ENCODE peak calls at places on chromosomes 5 and 9, in five cellular contexts. Z is NT2/D1, C is HepG2, V is H1, G is HEK293T. F is an unnamed sample.
A peak's percentile ranks its signal among the peaks of the same experiment; 100 is the strongest.

GRCh38 chr5:158054388-158055092 is 195.6 kb upstream of the CLINT1 start:
- DNase-seq in V (no peak), G (peak; percentile 47), Z (no peak), C (no peak), F (no peak)

GRCh38 chr5:55634204-55634785 is 77.8 kb downstream of the SLC38A9 start:
- DNase-seq in C (no peak), Z (no peak), G (no peak), V (no peak), F (no peak)

GRCh38 chr5:171776747-171777419 is 8.7 kb upstream of the SMIM23 start:
- DNase-seq in V (no peak), Z (no peak), C (no peak), G (no peak), F (no peak)

GRCh38 chr5:157107508-157107907 is 1.3 kb downstream of the HAVCR2 start:
- DNase-seq in Z (no peak), V (no peak), C (no peak), G (no peak), F (no peak)

GRCh38 chr5:39399135-39400036 is 25.4 kb downstream of the DAB2 start:
- DNase-seq in G (no peak), Z (no peak), V (no peak), C (peak; percentile 30), F (no peak)

GRCh38 chr5:125870271-125870670 is 552.9 kb upstream of the GRAMD2B start:
- DNase-seq in G (no peak), Z (no peak), V (no peak), C (no peak), F (no peak)

GRCh38 chr9:91421987-91422765 is 1.5 kb downstream of the NFIL3 start:
- DNase-seq in C (peak; percentile 40), V (no peak), G (no peak), Z (no peak), F (no peak)

GRCh38 chr5:134113572-134113907 is 941 bp upstream of the TCF7 start:
- DNase-seq in Z (no peak), C (no peak), V (no peak), G (no peak), F (no peak)

GRCh38 chr5:133827830-133828229 is 140.6 kb downstream of the C5orf15 start:
- DNase-seq in G (no peak), C (no peak), V (no peak), Z (no peak), F (no peak)

GRCh38 chr5:146059349-146060220 is 45.8 kb downstream of the PLAC8L1 start:
- DNase-seq in G (no peak), Z (no peak), C (no peak), V (no peak), F (no peak)

GRCh38 chr9:74570879-74571512 is 73.9 kb downstream of the RORB start:
- DNase-seq in G (peak; percentile 31), C (peak; percentile 15), Z (no peak), V (no peak), F (no peak)

GRCh38 chr5:50623666-50624065 is 42.8 kb upstream of the PARP8 start:
- DNase-seq in V (no peak), Z (no peak), G (no peak), C (no peak), F (no peak)

GRCh38 chr5:69369369-69370121 is at the start of the genes AK6, RAD17 and TAF9:
- DNase-seq in G (peak; percentile 84), V (peak; percentile 81), Z (peak; percentile 84), C (peak; percentile 86), F (peak; percentile 76)

GRCh38 chr9:12784461-12785250 is 9.8 kb downstream of the LURAP1L start:
- DNase-seq in V (no peak), Z (no peak), G (peak; percentile 6), C (peak; percentile 96), F (no peak)

GRCh38 chr5:152584103-152584502 is 179.0 kb upstream of the NMUR2 start:
- DNase-seq in C (no peak), V (no peak), G (no peak), Z (no peak), F (no peak)

GRCh38 chr5:56569576-56569975 is 245.8 kb upstream of the MAP3K1 start:
- DNase-seq in V (no peak), C (no peak), G (no peak), Z (no peak), F (no peak)

GRCh38 chr5:103561670-103562069 is 919 bp downstream of the NUDT12 start:
- DNase-seq in C (no peak), Z (no peak), G (no peak), V (no peak), F (no peak)

GRCh38 chr5:1983919-1984695 is 101.4 kb upstream of the IRX4 start:
- DNase-seq in V (no peak), G (no peak), Z (peak; percentile 9), C (no peak), F (no peak)
- TF ChIP-seq SUZ12 in V (no peak), G (no peak), Z (no peak), C (no peak), F (no peak)

DNA sequence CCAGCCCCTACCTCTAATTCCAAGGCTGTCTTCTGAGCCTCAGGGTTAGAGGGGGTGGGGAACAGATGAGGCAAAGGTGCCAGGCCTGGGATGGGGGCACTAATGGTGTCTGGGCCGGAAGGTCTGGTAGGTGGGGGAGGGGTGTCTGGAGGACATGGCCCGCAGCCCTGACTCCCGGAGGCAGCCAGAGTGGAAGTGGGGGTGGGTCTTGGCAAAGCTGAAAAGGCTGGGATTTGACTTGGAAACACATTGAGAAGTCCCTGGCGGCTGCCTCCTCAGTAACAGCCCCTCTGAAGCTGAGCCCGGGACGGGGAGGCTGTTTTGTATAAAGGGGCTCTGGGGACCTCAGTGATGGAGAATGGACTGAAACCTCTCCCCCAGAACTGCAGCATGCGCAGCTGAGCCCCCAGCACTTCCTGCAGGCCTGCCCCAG is 49.5 kb upstream of the SYNPO start:
- DNase-seq in V (no peak), Z (peak; percentile 16), C (no peak), G (no peak), F (no peak)
- TF ChIP-seq SUZ12 in V (no peak), Z (no peak), C (no peak), G (no peak), F (no peak)

GRCh38 chr9:133978226-133979123 is 13.6 kb downstream of the VAV2 start:
- DNase-seq in G (no peak), C (peak; percentile 93), Z (no peak), V (no peak), F (no peak)
- TF ChIP-seq SUZ12 in G (no peak), C (no peak), Z (no peak), V (no peak), F (no peak)

DNA sequence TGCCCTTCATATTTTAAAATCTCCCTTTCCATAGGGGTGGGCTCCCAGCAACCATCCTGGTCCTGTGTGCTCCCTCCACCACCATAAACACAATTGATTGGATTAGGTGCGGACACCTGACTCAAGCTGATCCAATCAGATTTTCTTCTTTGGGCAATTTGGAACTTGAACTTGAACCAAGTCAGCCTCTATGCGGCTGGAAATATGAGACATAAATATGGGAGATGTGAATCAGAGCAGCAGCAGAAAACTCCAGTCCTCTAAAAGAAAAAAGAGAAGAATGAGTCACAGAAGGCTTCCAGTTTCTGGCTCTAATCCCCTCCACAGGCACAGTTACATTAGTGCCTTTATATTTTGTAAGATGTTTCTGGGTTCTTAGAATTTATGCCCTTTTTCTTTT is 306.6 kb downstream of the MLLT3 start:
- DNase-seq in G (no peak), V (no peak), C (no peak), Z (no peak), F (no peak)
- TF ChIP-seq SUZ12 in G (no peak), V (no peak), C (no peak), Z (no peak), F (no peak)

DNA sequence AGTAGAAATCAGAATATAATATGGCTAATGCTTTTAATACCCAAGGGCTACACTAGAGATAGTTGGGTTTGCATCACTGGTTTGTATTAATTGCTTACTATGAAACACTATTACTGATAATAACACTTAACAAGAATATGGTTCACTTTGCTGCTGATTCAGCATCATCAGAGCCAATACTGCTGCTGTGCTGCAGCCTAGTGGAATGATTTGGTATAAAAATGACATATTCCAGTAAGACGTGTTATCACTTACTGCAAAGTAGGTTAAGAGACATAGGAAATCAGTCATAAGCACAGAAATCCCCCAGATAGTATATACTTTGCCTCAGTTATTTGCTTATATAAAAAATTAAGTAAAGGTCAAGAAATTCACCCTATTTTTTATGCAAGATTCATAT is 2.8 kb downstream of the CDH10 start:
- DNase-seq in Z (no peak), G (no peak), V (no peak), C (peak; percentile 16), F (no peak)
- TF ChIP-seq SUZ12 in Z (no peak), G (no peak), V (no peak), C (no peak), F (no peak)

F was measured in GM12878.